ENCODE peak calls at places on chromosomes 12 and 14, in seven cellular contexts. W is fibroblast of pulmonary artery; Z is cerebellar cortex; I is SK-N-DZ; C is fibroblast of mammary gland; R is NCI-H2029 treated with DMSO at 0.1 percent for 48 hours; U is stimulated activated CD8-positive, alpha-beta memory T cell treated with anti-CD3 and anti-CD28 coated beads, Interleukin-2, amount 100 ng/mL, for 48 hours. B is an unnamed sample.
A peak's percentile ranks its signal among the peaks of the same experiment; 100 is the strongest.

GRCh38 chr14:88791252-88791621 is 1.5 kb downstream of the EML5 start:
- DNase-seq in U (no peak), I (no peak), W (no peak), R (no peak), Z (peak; percentile 49), C (no peak), B (no peak)

GRCh38 chr12:113407931-113408585 is 4.4 kb upstream of the SDS start:
- DNase-seq in W (peak; percentile 74), C (peak; percentile 69), Z (no peak), U (no peak), R (no peak), I (no peak), B (peak; percentile 15)

GRCh38 chr12:124713436-124714082 is 146.1 kb upstream of the NCOR2 start:
- DNase-seq in R (no peak), W (peak; percentile 91), U (peak; percentile 50), C (peak; percentile 67), Z (no peak), I (no peak), B (no peak)

GRCh38 chr14:105151131-105151837 is 17.3 kb downstream of the JAG2 start:
- DNase-seq in W (no peak), Z (no peak), I (no peak), U (no peak), R (no peak), C (no peak), B (no peak)

GRCh38 chr12:2195085-2195484 is 142.3 kb downstream of the CACNA1C start:
- DNase-seq in I (no peak), C (no peak), Z (no peak), U (no peak), R (no peak), W (no peak), B (no peak)

GRCh38 chr14:65658202-65658601 is 245.7 kb downstream of the FUT8 start:
- DNase-seq in R (no peak), U (no peak), Z (no peak), I (no peak), W (peak; percentile 28), C (peak; percentile 74), B (peak; percentile 28)

GRCh38 chr12:106303202-106303820 is 778 bp downstream of the TCP11L2 start:
- DNase-seq in C (peak; percentile 58), U (peak; percentile 56), I (peak; percentile 56), R (peak; percentile 18), Z (peak; percentile 55), W (peak; percentile 88), B (peak; percentile 57)

GRCh38 chr12:112906712-112907414 is at the start of gene OAS1:
- DNase-seq in U (no peak), R (peak; percentile 82), Z (peak; percentile 21), W (peak; percentile 48), C (peak; percentile 35), I (no peak), B (peak; percentile 64)

GRCh38 chr12:111757361-111758119 is 9.2 kb upstream of the ALDH2 start:
- DNase-seq in U (no peak), W (peak; percentile 62), C (peak; percentile 33), R (no peak), I (no peak), Z (peak; percentile 47), B (peak; percentile 81)

GRCh38 chr12:94172031-94172430 is 23.7 kb downstream of the PLXNC1 start:
- DNase-seq in U (peak; percentile 26), C (peak; percentile 86), W (peak; percentile 73), I (no peak), R (no peak), Z (no peak), B (no peak)

GRCh38 chr12:64124511-64125197 is 97.4 kb downstream of the KICS2 start:
- DNase-seq in U (no peak), C (peak; percentile 40), Z (no peak), W (peak; percentile 40), I (no peak), R (peak; percentile 51), B (no peak)

GRCh38 chr12:131089526-131090253 is 136.0 kb downstream of the ADGRD1 start:
- DNase-seq in W (no peak), I (no peak), U (no peak), R (no peak), C (no peak), Z (no peak), B (no peak)

GRCh38 chr14:74948228-74949175 is 6.9 kb downstream of the PGF start:
- DNase-seq in R (no peak), C (no peak), Z (no peak), W (no peak), U (no peak), I (no peak), B (no peak)

GRCh38 chr14:60998617-60999016 is 17.6 kb downstream of the SLC38A6 start:
- DNase-seq in I (no peak), C (no peak), R (no peak), W (no peak), Z (no peak), U (no peak), B (no peak)

GRCh38 chr12:69019910-69020309 is 86.9 kb upstream of the CPM start:
- DNase-seq in C (no peak), Z (no peak), I (no peak), R (no peak), W (no peak), U (no peak), B (no peak)

GRCh38 chr14:33987565-33988080 is 36.7 kb upstream of the EGLN3 start:
- DNase-seq in Z (no peak), W (no peak), C (no peak), I (no peak), U (no peak), R (peak; percentile 97), B (no peak)

GRCh38 chr12:68915055-68915454 is 17.9 kb downstream of the CPM start:
- DNase-seq in W (peak; percentile 89), U (no peak), C (peak; percentile 98), Z (no peak), I (no peak), R (no peak), B (peak; percentile 94)

GRCh38 chr14:90508536-90509254 is 111.9 kb downstream of the CALM1 start:
- DNase-seq in U (no peak), R (no peak), C (no peak), W (no peak), I (no peak), Z (no peak), B (no peak)

GRCh38 chr12:88298761-88299242 is 156.7 kb downstream of the TMTC3 start:
- DNase-seq in C (peak; percentile 77), U (no peak), W (peak; percentile 70), Z (no peak), I (no peak), R (peak; percentile 56), B (peak; percentile 62)

GRCh38 chr12:26496170-26496569 is 300.8 kb downstream of the SSPN start:
- DNase-seq in U (no peak), R (no peak), I (no peak), Z (no peak), C (peak; percentile 4), W (peak; percentile 46), B (no peak)

GRCh38 chr12:83843531-83843930 is 1069.1 kb downstream of the SLC6A15 start:
- DNase-seq in I (no peak), W (peak; percentile 0), Z (no peak), U (no peak), C (peak; percentile 35), R (no peak), B (no peak)

GRCh38 chr12:110661337-110661972 is 27.5 kb downstream of the HVCN1 start:
- DNase-seq in W (no peak), I (no peak), C (no peak), R (no peak), U (peak; percentile 69), Z (no peak), B (no peak)

GRCh38 chr14:68623307-68623706 is 169.6 kb downstream of the ZFP36L1 start:
- DNase-seq in Z (no peak), U (no peak), R (no peak), W (no peak), I (no peak), C (no peak), B (no peak)

GRCh38 chr12:92468358-92469020 is 234.3 kb upstream of the PLEKHG7 start:
- DNase-seq in R (no peak), I (no peak), U (no peak), W (no peak), C (no peak), Z (no peak), B (peak; percentile 74)

GRCh38 chr12:12265571-12266388 is 1.1 kb downstream of the LRP6 start:
- DNase-seq in C (peak; percentile 40), R (no peak), W (peak; percentile 56), U (no peak), Z (peak; percentile 33), I (peak; percentile 18), B (peak; percentile 24)

GRCh38 chr12:72872986-72873385 is 600.8 kb downstream of the TRHDE start:
- DNase-seq in U (no peak), Z (no peak), C (no peak), R (no peak), W (no peak), I (no peak), B (no peak)

GRCh38 chr12:102950950-102951490 is 6.5 kb upstream of the ASCL1 start:
- DNase-seq in I (no peak), W (no peak), U (no peak), Z (no peak), R (peak; percentile 75), C (no peak), B (no peak)

GRCh38 chr14:78157855-78158436 is 12.2 kb upstream of the NRXN3 start:
- DNase-seq in Z (no peak), U (no peak), W (peak; percentile 14), I (no peak), C (peak; percentile 22), R (no peak), B (no peak)